ENCODE peak calls at places on chromosomes 12 and 14, in six cellular contexts. One of them, this sample, is unnamed.

GRCh38 chr14:100438678-100439592 is 115.8 kb downstream of the SLC25A47 start:
- DNase-seq in heart left ventricle: no peak
- DNase-seq in CD8-positive, alpha-beta memory T cell: no peak
- DNase-seq in right cardiac atrium: no peak
- DNase-seq in left ventricle myocardium inferior: no peak
- DNase-seq in CD4-positive, CD25-positive, alpha-beta regulatory T cell: peak
- DNase-seq in this sample: peak

GRCh38 chr14:82046512-82047226 is 513.0 kb upstream of the SEL1L start:
- DNase-seq in heart left ventricle: no peak
- DNase-seq in CD8-positive, alpha-beta memory T cell: no peak
- DNase-seq in right cardiac atrium: no peak
- DNase-seq in left ventricle myocardium inferior: no peak
- DNase-seq in CD4-positive, CD25-positive, alpha-beta regulatory T cell: no peak
- DNase-seq in this sample: no peak

GRCh38 chr14:85583311-85583710 is 53.4 kb downstream of the FLRT2 start:
- DNase-seq in heart left ventricle: no peak
- DNase-seq in CD8-positive, alpha-beta memory T cell: no peak
- DNase-seq in right cardiac atrium: no peak
- DNase-seq in left ventricle myocardium inferior: no peak
- DNase-seq in CD4-positive, CD25-positive, alpha-beta regulatory T cell: no peak
- DNase-seq in this sample: no peak

GRCh38 chr12:53770281-53770680 is 18.5 kb upstream of the CISTR start:
- DNase-seq in heart left ventricle: no peak
- DNase-seq in CD8-positive, alpha-beta memory T cell: no peak
- DNase-seq in right cardiac atrium: no peak
- DNase-seq in left ventricle myocardium inferior: no peak
- DNase-seq in CD4-positive, CD25-positive, alpha-beta regulatory T cell: no peak
- DNase-seq in this sample: peak

GRCh38 chr12:115095073-115095748 is 411.2 kb upstream of the TBX3 start:
- DNase-seq in heart left ventricle: no peak
- DNase-seq in CD8-positive, alpha-beta memory T cell: no peak
- DNase-seq in right cardiac atrium: no peak
- DNase-seq in left ventricle myocardium inferior: no peak
- DNase-seq in CD4-positive, CD25-positive, alpha-beta regulatory T cell: no peak
- DNase-seq in this sample: no peak

GRCh38 chr14:51552768-51553426 is 98.8 kb upstream of the FRMD6 start:
- DNase-seq in heart left ventricle: no peak
- DNase-seq in CD8-positive, alpha-beta memory T cell: no peak
- DNase-seq in right cardiac atrium: no peak
- DNase-seq in left ventricle myocardium inferior: no peak
- DNase-seq in CD4-positive, CD25-positive, alpha-beta regulatory T cell: no peak
- DNase-seq in this sample: no peak

GRCh38 chr12:26971963-26972362 is 33.7 kb downstream of the FGFR1OP2 start:
- DNase-seq in heart left ventricle: no peak
- DNase-seq in CD8-positive, alpha-beta memory T cell: peak
- DNase-seq in right cardiac atrium: no peak
- DNase-seq in left ventricle myocardium inferior: no peak
- DNase-seq in CD4-positive, CD25-positive, alpha-beta regulatory T cell: peak
- DNase-seq in this sample: no peak

GRCh38 chr12:54173066-54173726 is 15.6 kb downstream of the SMUG1 start:
- DNase-seq in heart left ventricle: no peak
- DNase-seq in CD8-positive, alpha-beta memory T cell: no peak
- DNase-seq in right cardiac atrium: peak
- DNase-seq in left ventricle myocardium inferior: peak
- DNase-seq in CD4-positive, CD25-positive, alpha-beta regulatory T cell: peak
- DNase-seq in this sample: no peak

GRCh38 chr14:94558842-94559241 is 2.4 kb upstream of the SERPINA4 start:
- DNase-seq in heart left ventricle: no peak
- DNase-seq in CD8-positive, alpha-beta memory T cell: no peak
- DNase-seq in right cardiac atrium: no peak
- DNase-seq in left ventricle myocardium inferior: no peak
- DNase-seq in CD4-positive, CD25-positive, alpha-beta regulatory T cell: no peak
- DNase-seq in this sample: no peak

GRCh38 chr12:130713581-130713991 is 2.5 kb downstream of the RIMBP2 start:
- DNase-seq in heart left ventricle: no peak
- DNase-seq in CD8-positive, alpha-beta memory T cell: no peak
- DNase-seq in right cardiac atrium: no peak
- DNase-seq in left ventricle myocardium inferior: no peak
- DNase-seq in CD4-positive, CD25-positive, alpha-beta regulatory T cell: no peak
- DNase-seq in this sample: no peak

GRCh38 chr12:49121047-49121696 is 10.0 kb downstream of the TUBA1B start:
- DNase-seq in heart left ventricle: peak
- DNase-seq in CD8-positive, alpha-beta memory T cell: no peak
- DNase-seq in right cardiac atrium: no peak
- DNase-seq in left ventricle myocardium inferior: peak
- DNase-seq in CD4-positive, CD25-positive, alpha-beta regulatory T cell: no peak
- DNase-seq in this sample: no peak

GRCh38 chr12:32362892-32363291 is 36.5 kb upstream of the FGD4 start:
- DNase-seq in heart left ventricle: no peak
- DNase-seq in CD8-positive, alpha-beta memory T cell: no peak
- DNase-seq in right cardiac atrium: no peak
- DNase-seq in left ventricle myocardium inferior: no peak
- DNase-seq in CD4-positive, CD25-positive, alpha-beta regulatory T cell: no peak
- DNase-seq in this sample: no peak

GRCh38 chr12:45549503-45549902 is 180.0 kb upstream of the ARID2 start:
- DNase-seq in heart left ventricle: no peak
- DNase-seq in CD8-positive, alpha-beta memory T cell: no peak
- DNase-seq in right cardiac atrium: no peak
- DNase-seq in left ventricle myocardium inferior: no peak
- DNase-seq in CD4-positive, CD25-positive, alpha-beta regulatory T cell: no peak
- DNase-seq in this sample: no peak

GRCh38 chr12:115398311-115398781 is 714.4 kb upstream of the TBX3 start:
- DNase-seq in heart left ventricle: no peak
- DNase-seq in CD8-positive, alpha-beta memory T cell: no peak
- DNase-seq in right cardiac atrium: no peak
- DNase-seq in left ventricle myocardium inferior: no peak
- DNase-seq in CD4-positive, CD25-positive, alpha-beta regulatory T cell: no peak
- DNase-seq in this sample: no peak

GRCh38 chr14:29243355-29243754 is 476.8 kb downstream of the FOXG1 start:
- DNase-seq in heart left ventricle: no peak
- DNase-seq in CD8-positive, alpha-beta memory T cell: no peak
- DNase-seq in right cardiac atrium: no peak
- DNase-seq in left ventricle myocardium inferior: no peak
- DNase-seq in CD4-positive, CD25-positive, alpha-beta regulatory T cell: no peak
- DNase-seq in this sample: no peak

GRCh38 chr12:24948452-24948815 is 467 bp downstream of the BCAT1 start:
- DNase-seq in heart left ventricle: no peak
- DNase-seq in CD8-positive, alpha-beta memory T cell: no peak
- DNase-seq in right cardiac atrium: no peak
- DNase-seq in left ventricle myocardium inferior: no peak
- DNase-seq in CD4-positive, CD25-positive, alpha-beta regulatory T cell: peak
- DNase-seq in this sample: no peak

GRCh38 chr14:81390706-81391105 is 9.4 kb downstream of the STON2 start:
- DNase-seq in heart left ventricle: no peak
- DNase-seq in CD8-positive, alpha-beta memory T cell: no peak
- DNase-seq in right cardiac atrium: no peak
- DNase-seq in left ventricle myocardium inferior: no peak
- DNase-seq in CD4-positive, CD25-positive, alpha-beta regulatory T cell: no peak
- DNase-seq in this sample: no peak

GRCh38 chr12:2402180-2402579 is 349.4 kb downstream of the CACNA1C start:
- DNase-seq in heart left ventricle: no peak
- DNase-seq in CD8-positive, alpha-beta memory T cell: no peak
- DNase-seq in right cardiac atrium: no peak
- DNase-seq in left ventricle myocardium inferior: no peak
- DNase-seq in CD4-positive, CD25-positive, alpha-beta regulatory T cell: no peak
- DNase-seq in this sample: no peak

GRCh38 chr12:22234561-22234960 is 99.9 kb downstream of the ST8SIA1 start:
- DNase-seq in heart left ventricle: no peak
- DNase-seq in CD8-positive, alpha-beta memory T cell: no peak
- DNase-seq in right cardiac atrium: no peak
- DNase-seq in left ventricle myocardium inferior: no peak
- DNase-seq in CD4-positive, CD25-positive, alpha-beta regulatory T cell: no peak
- DNase-seq in this sample: no peak

GRCh38 chr12:102748704-102749103 is 168.3 kb downstream of the PAH start:
- DNase-seq in heart left ventricle: no peak
- DNase-seq in CD8-positive, alpha-beta memory T cell: no peak
- DNase-seq in right cardiac atrium: no peak
- DNase-seq in left ventricle myocardium inferior: no peak
- DNase-seq in CD4-positive, CD25-positive, alpha-beta regulatory T cell: no peak
- DNase-seq in this sample: no peak

GRCh38 chr14:23025181-23025788 is 9.4 kb downstream of the PSMB5 start:
- DNase-seq in heart left ventricle: no peak
- DNase-seq in CD8-positive, alpha-beta memory T cell: no peak
- DNase-seq in right cardiac atrium: no peak
- DNase-seq in left ventricle myocardium inferior: no peak
- DNase-seq in CD4-positive, CD25-positive, alpha-beta regulatory T cell: no peak
- DNase-seq in this sample: no peak

GRCh38 chr14:101598571-101599233 is 37.4 kb downstream of the DIO3 start:
- DNase-seq in heart left ventricle: no peak
- DNase-seq in CD8-positive, alpha-beta memory T cell: peak
- DNase-seq in right cardiac atrium: no peak
- DNase-seq in left ventricle myocardium inferior: peak
- DNase-seq in CD4-positive, CD25-positive, alpha-beta regulatory T cell: no peak
- DNase-seq in this sample: no peak

GRCh38 chr14:37598085-37598972 is 2.9 kb downstream of the TTC6 start:
- DNase-seq in heart left ventricle: no peak
- DNase-seq in CD8-positive, alpha-beta memory T cell: no peak
- DNase-seq in right cardiac atrium: peak
- DNase-seq in left ventricle myocardium inferior: no peak
- DNase-seq in CD4-positive, CD25-positive, alpha-beta regulatory T cell: peak
- DNase-seq in this sample: no peak

GRCh38 chr12:4435537-4435936 is 10.1 kb downstream of the FGF6 start:
- DNase-seq in heart left ventricle: no peak
- DNase-seq in CD8-positive, alpha-beta memory T cell: no peak
- DNase-seq in right cardiac atrium: no peak
- DNase-seq in left ventricle myocardium inferior: no peak
- DNase-seq in CD4-positive, CD25-positive, alpha-beta regulatory T cell: no peak
- DNase-seq in this sample: no peak

GRCh38 chr12:4431436-4431835 is 14.2 kb downstream of the FGF6 start:
- DNase-seq in heart left ventricle: no peak
- DNase-seq in CD8-positive, alpha-beta memory T cell: no peak
- DNase-seq in right cardiac atrium: no peak
- DNase-seq in left ventricle myocardium inferior: no peak
- DNase-seq in CD4-positive, CD25-positive, alpha-beta regulatory T cell: no peak
- DNase-seq in this sample: no peak

GRCh38 chr12:4434721-4435425 is 10.7 kb downstream of the FGF6 start:
- DNase-seq in heart left ventricle: no peak
- DNase-seq in CD8-positive, alpha-beta memory T cell: peak
- DNase-seq in right cardiac atrium: no peak
- DNase-seq in left ventricle myocardium inferior: no peak
- DNase-seq in CD4-positive, CD25-positive, alpha-beta regulatory T cell: no peak
- DNase-seq in this sample: no peak

GRCh38 chr12:4432878-4433820 is 12.5 kb downstream of the FGF6 start:
- DNase-seq in heart left ventricle: no peak
- DNase-seq in CD8-positive, alpha-beta memory T cell: no peak
- DNase-seq in right cardiac atrium: no peak
- DNase-seq in left ventricle myocardium inferior: no peak
- DNase-seq in CD4-positive, CD25-positive, alpha-beta regulatory T cell: no peak
- DNase-seq in this sample: no peak

GRCh38 chr12:4434299-4434698 is 11.3 kb downstream of the FGF6 start:
- DNase-seq in heart left ventricle: no peak
- DNase-seq in CD8-positive, alpha-beta memory T cell: peak
- DNase-seq in right cardiac atrium: no peak
- DNase-seq in left ventricle myocardium inferior: no peak
- DNase-seq in CD4-positive, CD25-positive, alpha-beta regulatory T cell: no peak
- DNase-seq in this sample: no peak
- H3K27ac ChIP-seq in heart left ventricle: no peak
- H3K27ac ChIP-seq in CD8-positive, alpha-beta memory T cell: no peak
- H3K27ac ChIP-seq in right cardiac atrium: no peak
- H3K27ac ChIP-seq in left ventricle myocardium inferior: no peak
- H3K27ac ChIP-seq in CD4-positive, CD25-positive, alpha-beta regulatory T cell: no peak
- H3K27ac ChIP-seq in this sample: no peak

DNA sequence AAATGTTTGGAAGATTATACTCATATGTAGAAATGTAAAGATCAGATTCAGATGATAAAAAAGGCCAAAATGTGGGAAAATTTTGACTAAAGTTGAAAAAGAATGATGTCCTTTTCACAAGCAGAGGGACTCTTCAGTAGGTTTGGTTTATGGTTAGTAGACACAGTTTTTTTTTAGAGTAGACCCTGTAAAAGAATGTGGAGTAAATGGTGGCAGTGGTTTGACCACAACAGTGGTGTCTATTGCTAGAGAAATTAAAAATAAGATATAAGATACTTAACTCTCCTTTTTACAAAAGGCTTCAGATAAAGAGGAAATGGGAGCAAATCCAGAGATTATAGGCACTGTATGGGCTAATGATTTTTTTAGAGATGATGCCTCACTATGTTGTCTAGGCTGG is 21.8 kb downstream of the RAP1B start:
- DNase-seq in heart left ventricle: no peak
- DNase-seq in CD8-positive, alpha-beta memory T cell: no peak
- DNase-seq in right cardiac atrium: no peak
- DNase-seq in left ventricle myocardium inferior: no peak
- DNase-seq in CD4-positive, CD25-positive, alpha-beta regulatory T cell: no peak
- DNase-seq in this sample: no peak
- H3K27ac ChIP-seq in heart left ventricle: no peak
- H3K27ac ChIP-seq in CD8-positive, alpha-beta memory T cell: no peak
- H3K27ac ChIP-seq in right cardiac atrium: no peak
- H3K27ac ChIP-seq in left ventricle myocardium inferior: no peak
- H3K27ac ChIP-seq in CD4-positive, CD25-positive, alpha-beta regulatory T cell: no peak
- H3K27ac ChIP-seq in this sample: no peak

GRCh38 chr14:96129128-96129736 is 75.4 kb upstream of the BDKRB2 start:
- DNase-seq in heart left ventricle: no peak
- DNase-seq in CD8-positive, alpha-beta memory T cell: no peak
- DNase-seq in right cardiac atrium: no peak
- DNase-seq in left ventricle myocardium inferior: no peak
- DNase-seq in CD4-positive, CD25-positive, alpha-beta regulatory T cell: no peak
- DNase-seq in this sample: no peak
- H3K27ac ChIP-seq in heart left ventricle: no peak
- H3K27ac ChIP-seq in CD8-positive, alpha-beta memory T cell: no peak
- H3K27ac ChIP-seq in right cardiac atrium: no peak
- H3K27ac ChIP-seq in left ventricle myocardium inferior: no peak
- H3K27ac ChIP-seq in CD4-positive, CD25-positive, alpha-beta regulatory T cell: no peak
- H3K27ac ChIP-seq in this sample: no peak

GRCh38 chr12:89951694-89952060 is 243.0 kb upstream of the ATP2B1 start:
- DNase-seq in heart left ventricle: no peak
- DNase-seq in CD8-positive, alpha-beta memory T cell: no peak
- DNase-seq in right cardiac atrium: no peak
- DNase-seq in left ventricle myocardium inferior: no peak
- DNase-seq in CD4-positive, CD25-positive, alpha-beta regulatory T cell: no peak
- DNase-seq in this sample: peak

GRCh38 chr12:89948266-89949175 is 239.9 kb upstream of the ATP2B1 start:
- DNase-seq in heart left ventricle: no peak
- DNase-seq in CD8-positive, alpha-beta memory T cell: no peak
- DNase-seq in right cardiac atrium: no peak
- DNase-seq in left ventricle myocardium inferior: no peak
- DNase-seq in CD4-positive, CD25-positive, alpha-beta regulatory T cell: no peak
- DNase-seq in this sample: no peak

GRCh38 chr12:89949457-89950195 is 241.0 kb upstream of the ATP2B1 start:
- DNase-seq in heart left ventricle: peak
- DNase-seq in CD8-positive, alpha-beta memory T cell: peak
- DNase-seq in right cardiac atrium: no peak
- DNase-seq in left ventricle myocardium inferior: no peak
- DNase-seq in CD4-positive, CD25-positive, alpha-beta regulatory T cell: peak
- DNase-seq in this sample: peak

GRCh38 chr12:89951050-89951693 is 242.5 kb upstream of the ATP2B1 start:
- DNase-seq in heart left ventricle: no peak
- DNase-seq in CD8-positive, alpha-beta memory T cell: no peak
- DNase-seq in right cardiac atrium: no peak
- DNase-seq in left ventricle myocardium inferior: no peak
- DNase-seq in CD4-positive, CD25-positive, alpha-beta regulatory T cell: no peak
- DNase-seq in this sample: peak

DNA sequence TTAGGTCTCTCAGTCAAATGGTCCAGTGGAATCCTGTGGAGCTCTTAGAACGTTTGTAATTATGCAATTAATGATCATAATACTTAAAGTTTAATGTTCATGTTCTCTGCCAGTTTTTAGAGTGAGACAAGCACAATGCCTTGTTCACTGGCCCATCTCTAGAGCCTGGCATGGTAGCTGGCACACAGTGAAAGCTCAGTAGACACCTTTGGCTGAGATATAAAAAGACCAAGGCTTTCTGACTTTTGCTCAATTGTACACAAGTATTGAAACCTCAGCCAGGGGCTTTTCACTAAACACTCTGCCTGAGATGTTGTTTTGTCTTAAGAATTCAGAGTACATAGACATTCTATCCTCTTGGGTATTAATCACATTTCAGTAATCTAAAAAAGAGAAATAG is 241.8 kb upstream of the ATP2B1 start:
- DNase-seq in heart left ventricle: no peak
- DNase-seq in CD8-positive, alpha-beta memory T cell: no peak
- DNase-seq in right cardiac atrium: no peak
- DNase-seq in left ventricle myocardium inferior: no peak
- DNase-seq in CD4-positive, CD25-positive, alpha-beta regulatory T cell: no peak
- DNase-seq in this sample: no peak
- H3K27ac ChIP-seq in heart left ventricle: peak
- H3K27ac ChIP-seq in CD8-positive, alpha-beta memory T cell: peak
- H3K27ac ChIP-seq in right cardiac atrium: no peak
- H3K27ac ChIP-seq in left ventricle myocardium inferior: peak
- H3K27ac ChIP-seq in CD4-positive, CD25-positive, alpha-beta regulatory T cell: peak
- H3K27ac ChIP-seq in this sample: peak